ENCODE peak calls at places on chromosomes 1 and 21, in nine cellular contexts. F is fibroblast of pulmonary artery; H is AG04450; V is IMR-90; X is activated CD8-positive, alpha-beta T cell treated with anti-CD3 and anti-CD28 coated beads for 36 hours; R is GM06990; T is endodermal cell; S is progenitor cell of endocrine pancreas; N is WTC11. W is an unnamed sample.

GRCh38 chr1:112337028-112337531 is 58.9 kb upstream of the CTTNBP2NL start:
- DNase-seq in X (peak), F (peak), T (peak), H (peak), V (peak), R (no peak), S (no peak), N (peak), W (no peak)

GRCh38 chr21:35428489-35428888 is 379.4 kb upstream of the RUNX1 start:
- DNase-seq in T (peak), V (no peak), R (no peak), X (peak), S (no peak), H (no peak), F (peak), N (peak), W (no peak)

GRCh38 chr1:184022651-184023050 is 14.9 kb downstream of the COLGALT2 start:
- DNase-seq in F (peak), T (no peak), S (no peak), X (no peak), R (no peak), N (no peak), V (peak), H (peak), W (no peak)

GRCh38 chr21:35933466-35933865 is 126.9 kb downstream of the SETD4 start:
- DNase-seq in F (peak), T (peak), V (peak), N (no peak), S (no peak), X (no peak), R (no peak), H (no peak), W (no peak)

GRCh38 chr1:84834419-84835064 is 58.5 kb downstream of the LPAR3 start:
- DNase-seq in F (peak), H (no peak), S (no peak), R (no peak), T (no peak), N (no peak), X (no peak), V (peak), W (no peak)

GRCh38 chr1:30868833-30869435 is 39.6 kb downstream of the SDC3 start:
- DNase-seq in F (no peak), X (peak), H (no peak), S (no peak), T (no peak), N (no peak), V (no peak), R (peak), W (peak)

GRCh38 chr1:235648954-235649721 is 446 bp downstream of the GNG4 start:
- DNase-seq in R (no peak), H (no peak), V (peak), S (peak), X (peak), T (peak), N (peak), F (peak), W (peak)

GRCh38 chr1:237789619-237790018 is 101.1 kb downstream of the ZP4 start:
- DNase-seq in H (no peak), N (no peak), X (no peak), S (no peak), T (no peak), F (no peak), V (no peak), R (no peak), W (no peak)

GRCh38 chr21:37074546-37074945 is 1.5 kb downstream of the TTC3 start:
- DNase-seq in T (no peak), F (no peak), S (no peak), V (no peak), H (no peak), N (no peak), X (no peak), R (no peak), W (no peak)

GRCh38 chr1:1891349-1892078 is 627 bp upstream of the GNB1 start:
- DNase-seq in R (peak), S (peak), N (peak), T (peak), V (peak), F (peak), H (no peak), X (peak), W (peak)

GRCh38 chr1:106746448-106747085 is 309.9 kb upstream of the PRMT6 start:
- DNase-seq in X (no peak), F (no peak), R (no peak), T (no peak), N (no peak), S (no peak), V (no peak), H (no peak), W (no peak)

GRCh38 chr1:53660666-53661065 is 78.3 kb downstream of the GLIS1 start:
- DNase-seq in T (no peak), R (no peak), S (no peak), V (no peak), N (no peak), H (no peak), X (no peak), F (no peak), W (no peak)

GRCh38 chr21:41564871-41565281 is 56.9 kb upstream of the TMPRSS2 start:
- DNase-seq in F (peak), N (no peak), H (no peak), X (peak), V (no peak), T (no peak), S (no peak), R (no peak), W (no peak)

GRCh38 chr1:187848321-187848720 is 1019.6 kb downstream of the PLA2G4A start:
- DNase-seq in X (no peak), N (no peak), R (no peak), H (no peak), F (peak), V (peak), S (no peak), T (no peak), W (no peak)

DNA sequence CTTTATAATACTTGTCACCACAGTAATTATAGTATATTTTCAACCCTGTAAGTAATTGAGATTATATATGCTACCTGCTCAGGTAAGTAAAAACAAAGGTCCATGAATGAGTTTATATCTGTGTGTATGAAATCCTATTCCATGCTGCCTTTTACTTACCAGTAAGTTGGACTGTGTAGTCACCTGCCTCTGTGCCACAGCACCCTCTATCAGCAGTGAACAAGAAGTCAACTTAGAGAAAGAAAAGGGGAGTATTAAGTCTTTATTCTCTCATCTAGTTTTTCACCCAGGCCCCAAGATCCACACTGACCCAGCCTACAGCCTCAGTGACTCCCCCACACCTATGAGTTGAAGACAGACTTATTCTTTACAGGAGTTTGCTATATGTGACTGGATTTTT is 36.9 kb upstream of the IFI16 start:
- DNase-seq in X (peak), R (no peak), S (no peak), V (peak), H (no peak), T (peak), N (no peak), F (peak), W (no peak)
- TF ChIP-seq CTCF in X (peak), R (peak), S (peak), V (no peak), H (no peak), T (peak), N (no peak), F (peak), W (peak)

DNA sequence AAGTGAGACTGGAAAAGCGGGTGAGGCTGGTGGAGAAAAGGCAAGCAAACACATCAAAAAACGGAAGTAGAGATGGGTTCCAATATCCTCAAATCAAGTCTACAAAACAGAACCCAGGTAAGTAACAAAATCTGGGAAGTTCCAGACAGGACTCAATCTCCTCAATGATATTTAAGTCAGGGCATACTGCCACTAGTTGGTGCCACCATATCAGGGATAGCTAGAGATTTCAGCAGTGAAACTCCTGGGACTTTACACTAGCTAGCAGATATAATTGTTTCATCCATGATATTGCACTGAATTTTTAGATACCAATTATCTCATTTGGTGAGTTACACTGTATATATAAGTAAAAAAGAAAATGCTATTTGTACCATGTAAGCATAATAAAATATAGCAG is 52.0 kb downstream of the EYA3 start:
- DNase-seq in N (no peak), H (no peak), T (no peak), V (no peak), X (no peak), F (no peak), S (no peak), R (no peak), W (no peak)
- TF ChIP-seq CTCF in N (no peak), H (no peak), T (peak), V (no peak), X (no peak), F (no peak), S (no peak), R (no peak), W (no peak)

DNA sequence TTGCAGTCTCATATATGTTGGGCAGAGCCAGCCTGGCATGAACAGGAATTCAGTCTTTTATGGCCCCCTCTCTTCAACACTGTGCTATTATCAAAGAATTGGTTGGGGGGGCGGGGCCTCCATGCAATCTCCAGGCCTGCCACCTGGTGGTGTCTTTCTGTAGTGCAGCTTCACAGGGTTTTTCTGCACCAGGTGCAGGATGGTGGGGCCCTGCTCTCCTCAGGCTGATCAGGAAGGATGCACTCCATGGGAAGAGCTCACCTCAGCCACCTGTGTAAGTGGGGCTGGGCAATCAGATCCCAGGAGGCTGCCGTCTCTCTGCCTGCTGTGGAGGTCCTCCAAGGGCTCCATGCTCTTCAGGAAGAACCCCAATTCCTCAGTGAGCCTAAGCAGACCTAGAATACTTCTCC is 16.7 kb downstream of the STK40 start:
- DNase-seq in V (peak), T (peak), N (peak), R (no peak), F (peak), H (no peak), X (peak), S (peak), W (peak)
- TF ChIP-seq CTCF in V (peak), T (peak), N (peak), R (peak), F (peak), H (peak), X (peak), S (peak), W (peak)

GRCh38 chr1:98048234-98048633 is 127.4 kb upstream of the DPYD start:
- DNase-seq in X (peak), H (peak), R (no peak), F (peak), N (peak), S (peak), T (peak), V (peak), W (peak)
- TF ChIP-seq CTCF in X (no peak), H (peak), R (no peak), F (no peak), N (no peak), S (peak), T (peak), V (peak), W (no peak)

GRCh38 chr1:203569490-203570318 is 56.9 kb upstream of the ATP2B4 start:
- DNase-seq in N (no peak), F (peak), X (no peak), R (no peak), V (peak), H (no peak), S (no peak), T (peak), W (no peak)

GRCh38 chr1:203570805-203571204 is 55.8 kb upstream of the ATP2B4 start:
- DNase-seq in V (no peak), R (no peak), S (no peak), T (no peak), H (no peak), F (no peak), N (no peak), X (no peak), W (no peak)

GRCh38 chr1:203571661-203572060 is 55.0 kb upstream of the ATP2B4 start:
- DNase-seq in N (no peak), H (no peak), S (no peak), R (no peak), F (no peak), X (no peak), V (no peak), T (no peak), W (no peak)

GRCh38 chr1:203572134-203572625 is 54.5 kb upstream of the ATP2B4 start:
- DNase-seq in V (peak), F (peak), X (peak), H (no peak), S (no peak), N (peak), T (peak), R (no peak), W (no peak)

DNA sequence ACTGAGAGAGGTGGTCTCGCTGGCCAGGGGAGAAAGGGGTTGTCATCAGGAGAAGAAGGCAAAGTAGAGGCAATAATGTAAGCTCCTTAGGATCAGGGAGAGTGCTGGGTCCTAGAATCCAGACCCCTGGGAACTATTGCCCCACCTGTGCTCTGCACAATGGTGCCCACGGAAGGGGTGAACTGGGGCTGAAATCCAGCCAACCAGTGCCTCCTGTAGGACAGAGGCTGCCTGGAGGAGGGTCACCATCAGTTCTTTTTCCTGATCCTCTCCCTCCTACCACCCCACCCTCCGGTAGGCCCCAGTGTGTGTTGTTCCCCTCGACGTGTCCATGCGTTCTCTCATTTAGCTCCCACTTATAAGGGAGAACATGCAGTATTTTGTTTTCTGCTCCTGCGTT is 52.9 kb upstream of the ATP2B4 start:
- DNase-seq in S (no peak), T (peak), N (no peak), H (no peak), V (no peak), F (no peak), X (no peak), R (no peak), W (no peak)
- TF ChIP-seq CTCF in S (no peak), T (peak), N (no peak), H (no peak), V (no peak), F (no peak), X (no peak), R (no peak), W (no peak)

DNA sequence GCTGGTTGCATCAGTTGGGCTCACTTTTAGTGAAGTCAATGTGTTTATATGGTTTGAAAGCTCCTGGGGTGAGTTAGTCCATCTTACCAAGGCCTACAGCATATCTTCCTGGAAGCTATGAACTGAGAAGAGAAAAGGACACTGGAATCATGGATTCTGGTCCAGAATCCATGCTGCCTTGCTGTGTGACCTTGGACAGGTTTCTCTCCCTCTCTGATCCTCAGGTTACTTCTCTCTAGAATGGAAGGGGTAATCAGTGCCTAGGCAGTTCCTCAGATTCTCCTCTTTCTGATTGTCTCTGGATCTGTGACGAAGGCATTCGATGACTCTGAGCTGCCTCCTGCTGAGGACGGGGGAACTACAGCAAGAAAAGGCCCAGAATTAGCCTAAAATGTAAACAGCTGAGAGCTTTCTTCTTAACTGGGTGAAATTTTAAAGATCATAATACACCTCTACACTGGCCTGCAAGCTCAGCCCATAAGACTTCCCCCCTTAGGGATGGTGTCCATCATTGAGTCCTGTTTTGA is 425.0 kb upstream of the VAMP3 start:
- DNase-seq in H (no peak), X (no peak), V (no peak), T (peak), R (no peak), S (no peak), N (no peak), F (no peak), W (no peak)
- TF ChIP-seq CTCF in H (peak), X (no peak), V (peak), T (peak), R (no peak), S (no peak), N (no peak), F (no peak), W (no peak)

GRCh38 chr1:179365342-179366092 is at the start of gene AXDND1:
- DNase-seq in X (peak), R (peak), V (peak), S (peak), T (peak), H (peak), N (peak), F (peak), W (peak)
- TF ChIP-seq CTCF in X (no peak), R (peak), V (peak), S (no peak), T (no peak), H (peak), N (no peak), F (no peak), W (no peak)

GRCh38 chr1:99725996-99726395 is 40.4 kb downstream of the FRRS1 start:
- DNase-seq in T (no peak), X (no peak), H (no peak), R (no peak), S (no peak), V (no peak), N (no peak), F (no peak), W (no peak)

GRCh38 chr1:99726407-99726806 is 40.0 kb downstream of the FRRS1 start:
- DNase-seq in X (no peak), N (no peak), H (no peak), S (no peak), V (no peak), F (no peak), R (no peak), T (no peak), W (no peak)

GRCh38 chr1:99726818-99727217 is 39.6 kb downstream of the FRRS1 start:
- DNase-seq in H (no peak), T (no peak), R (no peak), V (no peak), S (no peak), N (no peak), F (no peak), X (no peak), W (no peak)

GRCh38 chr1:99727575-99728190 is 38.8 kb downstream of the FRRS1 start:
- DNase-seq in R (no peak), T (peak), F (peak), S (no peak), X (no peak), H (no peak), V (peak), N (no peak), W (no peak)

GRCh38 chr1:99728494-99729235 is 37.8 kb downstream of the FRRS1 start:
- DNase-seq in N (peak), T (peak), X (no peak), R (no peak), F (peak), H (no peak), V (peak), S (no peak), W (no peak)
- TF ChIP-seq CTCF in N (peak), T (peak), X (peak), R (peak), F (peak), H (peak), V (peak), S (peak), W (no peak)

GRCh38 chr1:26478159-26478558 is 5.9 kb downstream of the HMGN2 start:
- DNase-seq in X (no peak), F (no peak), H (no peak), V (no peak), T (no peak), R (no peak), N (no peak), S (no peak), W (no peak)
- TF ChIP-seq CTCF in X (no peak), F (no peak), H (no peak), V (no peak), T (no peak), R (no peak), N (no peak), S (no peak), W (no peak)

W was measured in natural killer cell.